ENCODE peak calls at places on chromosomes 4 and X, in five cellular contexts. A is astrocyte; E is CD8-positive, alpha-beta T cell; R is left ventricle myocardium inferior; Z is CD4-positive, alpha-beta memory T cell. B is an unnamed sample.

GRCh38 chrX:100980608-100981497 is 11.3 kb downstream of the ARL13A start:
- DNase-seq in A (peak; percentile 72), E (no peak), R (no peak), Z (no peak), B (peak; percentile 85)

GRCh38 chrX:85590638-85591037 is 211.2 kb upstream of the POF1B start:
- DNase-seq in A (no peak), E (no peak), R (no peak), Z (no peak), B (no peak)

GRCh38 chr4:19239565-19239964 is 1012.1 kb upstream of the SLIT2 start:
- DNase-seq in A (peak; percentile 75), E (no peak), R (no peak), Z (no peak), B (peak; percentile 81)

GRCh38 chr4:161948026-161948770 is 215.6 kb downstream of the FSTL5 start:
- DNase-seq in A (no peak), E (no peak), R (no peak), Z (no peak), B (no peak)

GRCh38 chrX:25343060-25343459 is 327.3 kb upstream of the ARX start:
- DNase-seq in A (no peak), E (no peak), R (no peak), Z (no peak), B (no peak)

GRCh38 chr4:6221851-6222760 is 21.8 kb upstream of the JAKMIP1 start:
- DNase-seq in A (no peak), E (peak; percentile 54), R (peak; percentile 29), Z (peak; percentile 11), B (no peak)

GRCh38 chr4:683982-684571 is 4.9 kb downstream of the SLC49A3 start:
- DNase-seq in A (peak; percentile 46), E (no peak), R (peak; percentile 72), Z (peak; percentile 37), B (peak; percentile 49)

GRCh38 chr4:80182237-80182866 is 15.0 kb upstream of the PRDM8 start:
- DNase-seq in A (no peak), E (peak; percentile 59), R (no peak), Z (peak; percentile 41), B (no peak)

GRCh38 chr4:144734522-144734921 is 88.6 kb downstream of the HHIP start:
- DNase-seq in A (peak; percentile 82), E (no peak), R (no peak), Z (no peak), B (peak; percentile 57)

GRCh38 chr4:8594097-8595038 is 1.8 kb downstream of the CPZ start:
- DNase-seq in A (peak; percentile 34), E (no peak), R (no peak), Z (no peak), B (peak; percentile 81)

GRCh38 chr4:73662709-73663546 is 42.7 kb upstream of the RASSF6 start:
- DNase-seq in A (peak; percentile 50), E (no peak), R (no peak), Z (no peak), B (peak; percentile 91)

GRCh38 chr4:139844459-139845036 is 178.9 kb downstream of the MGST2 start:
- DNase-seq in A (no peak), E (no peak), R (no peak), Z (no peak), B (no peak)

GRCh38 chr4:137203601-137204000 is 328.7 kb downstream of the PCDH18 start:
- DNase-seq in A (peak; percentile 68), E (no peak), R (no peak), Z (no peak), B (no peak)

GRCh38 chr4:127533028-127533700 is 99.6 kb upstream of the INTU start:
- DNase-seq in A (no peak), E (no peak), R (peak; percentile 43), Z (no peak), B (no peak)

GRCh38 chr4:169619518-169619957 is 840 bp upstream of the CLCN3 start:
- DNase-seq in A (peak; percentile 35), E (peak; percentile 64), R (no peak), Z (no peak), B (peak; percentile 72)

GRCh38 chrX:109856974-109857373 is 123.9 kb upstream of the ACSL4 start:
- DNase-seq in A (no peak), E (no peak), R (no peak), Z (peak; percentile 37), B (peak; percentile 57)

GRCh38 chr4:52172166-52172565 is 121.1 kb downstream of the SPATA18 start:
- DNase-seq in A (no peak), E (no peak), R (no peak), Z (no peak), B (peak; percentile 46)

GRCh38 chr4:100489316-100489715 is 28.5 kb downstream of the EMCN start:
- DNase-seq in A (peak; percentile 32), E (no peak), R (no peak), Z (no peak), B (no peak)

GRCh38 chrX:52585892-52586291 is 68.8 kb downstream of the SSX7 start:
- DNase-seq in A (no peak), E (no peak), R (no peak), Z (no peak), B (no peak)

GRCh38 chrX:91434351-91435168 is at the start of gene PABPC5:
- DNase-seq in A (peak; percentile 76), E (no peak), R (peak; percentile 78), Z (no peak), B (peak; percentile 63)

GRCh38 chr4:10085828-10086505 is 30.6 kb downstream of the WDR1 start:
- DNase-seq in A (no peak), E (no peak), R (no peak), Z (no peak), B (no peak)

GRCh38 chr4:73019462-73020047 is 50.0 kb downstream of the COX18 start:
- DNase-seq in A (peak; percentile 22), E (no peak), R (no peak), Z (peak; percentile 28), B (peak; percentile 78)

GRCh38 chr4:56424697-56425514 is 10.5 kb downstream of the PPAT start:
- DNase-seq in A (no peak), E (no peak), R (no peak), Z (peak; percentile 45), B (peak; percentile 61)

GRCh38 chr4:56655627-56656345 is 25.3 kb downstream of the HOPX start:
- DNase-seq in A (no peak), E (peak; percentile 70), R (peak; percentile 18), Z (peak; percentile 35), B (no peak)

GRCh38 chrX:30593435-30594200 is 16.1 kb upstream of the TASL start:
- DNase-seq in A (no peak), E (no peak), R (no peak), Z (peak; percentile 21), B (peak; percentile 51)

GRCh38 chrX:147891886-147892285 is 19.8 kb upstream of the FMR1 start:
- DNase-seq in A (no peak), E (no peak), R (no peak), Z (no peak), B (no peak)

GRCh38 chr4:153947998-153948397 is 159.1 kb upstream of the SFRP2 start:
- DNase-seq in A (no peak), E (no peak), R (no peak), Z (no peak), B (no peak)

GRCh38 chrX:75596178-75596577 is 73.3 kb upstream of the ZDHHC15 start:
- DNase-seq in A (peak; percentile 41), E (no peak), R (no peak), Z (no peak), B (no peak)

GRCh38 chrX:136170109-136170800 is 22.9 kb downstream of the FHL1 start:
- DNase-seq in A (peak; percentile 23), E (no peak), R (peak; percentile 24), Z (no peak), B (no peak)

GRCh38 chrX:112043997-112044396 is 38.6 kb downstream of the TRPC5 start:
- DNase-seq in A (no peak), E (no peak), R (no peak), Z (no peak), B (peak; percentile 52)

GRCh38 chrX:10821293-10821692 is 200.9 kb upstream of the MID1 start:
- DNase-seq in A (no peak), E (no peak), R (no peak), Z (no peak), B (no peak)

GRCh38 chr4:56907009-56907408 is 691 bp upstream of the REST start:
- DNase-seq in A (no peak), E (no peak), R (no peak), Z (peak; percentile 24), B (no peak)

GRCh38 chr4:39151120-39151713 is 31.1 kb upstream of the WDR19 start:
- DNase-seq in A (peak; percentile 36), E (no peak), R (no peak), Z (no peak), B (no peak)
- H3K27ac ChIP-seq in A (no peak overlapping the region), E (no peak overlapping the region), R (no peak overlapping the region), Z (no peak overlapping the region), B (no peak overlapping the region)

GRCh38 chrX:38890326-38890725 is 89.1 kb downstream of the MID1IP1 start:
- DNase-seq in A (no peak), E (no peak), R (no peak), Z (no peak), B (no peak)
- H3K27ac ChIP-seq in A (no peak overlapping the region), E (no peak overlapping the region), R (no peak overlapping the region), Z (no peak overlapping the region), B (no peak overlapping the region)

GRCh38 chrX:65596270-65596669 is 61.7 kb upstream of the LAS1L start:
- DNase-seq in A (peak; percentile 53), E (peak; percentile 70), R (no peak), Z (peak; percentile 59), B (peak; percentile 28)
- H3K27ac ChIP-seq in A (peak overlapping the region; percentile 69), E (peak overlapping the region; percentile 64), R (peak overlapping the region; percentile 84), Z (peak overlapping the region; percentile 62), B (peak overlapping the region; percentile 77)

GRCh38 chr4:75708218-75708691 is 16.1 kb upstream of the USO1 start:
- DNase-seq in A (no peak), E (peak; percentile 59), R (no peak), Z (peak; percentile 62), B (peak; percentile 7)

GRCh38 chr4:75702919-75703411 is 21.4 kb upstream of the USO1 start:
- DNase-seq in A (no peak), E (peak; percentile 11), R (no peak), Z (no peak), B (no peak)

GRCh38 chr4:75699299-75699698 is 25.1 kb upstream of the USO1 start:
- DNase-seq in A (no peak), E (no peak), R (no peak), Z (no peak), B (no peak)

GRCh38 chr4:75710246-75710645 is 14.1 kb upstream of the USO1 start:
- DNase-seq in A (peak; percentile 45), E (no peak), R (no peak), Z (no peak), B (no peak)

GRCh38 chr4:75705198-75705712 is 19.1 kb upstream of the USO1 start:
- DNase-seq in A (no peak), E (peak; percentile 9), R (no peak), Z (no peak), B (no peak)
- H3K27ac ChIP-seq in A (no peak overlapping the region), E (no peak overlapping the region), R (no peak overlapping the region), Z (no peak overlapping the region), B (no peak overlapping the region)